ENCODE peak calls at places on chromosome 21, in nine cellular contexts. Q is stomach, N is testis, S is A549, R is GM12891, U is prostate gland, H is uterus, O is ovary, D is tibial nerve. X is an unnamed sample.

GRCh38 chr21:41933259-41934079 is 20.3 kb downstream of the C2CD2 start:
- DNase-seq in U (peak), H (no peak), R (no peak), Q (no peak), D (no peak), O (no peak), S (no peak), N (no peak), X (no peak)

GRCh38 chr21:28884481-28884880 is 108.2 kb downstream of the LTN1 start:
- DNase-seq in O (no peak), S (no peak), Q (no peak), D (no peak), U (no peak), N (no peak), H (no peak), R (no peak), X (no peak)

GRCh38 chr21:25370311-25370744 is 237.0 kb downstream of the MRPL39 start:
- DNase-seq in O (no peak), R (no peak), H (no peak), N (no peak), U (no peak), Q (no peak), S (no peak), D (no peak), X (no peak)

GRCh38 chr21:26846036-26846931 is 1.1 kb upstream of the ADAMTS1 start:
- DNase-seq in H (peak), Q (peak), O (peak), S (no peak), N (peak), R (no peak), U (peak), D (peak), X (peak)

GRCh38 chr21:38506606-38507331 is 8.5 kb upstream of the ERG start:
- DNase-seq in S (no peak), R (no peak), D (no peak), U (no peak), O (no peak), Q (no peak), H (no peak), N (no peak), X (no peak)

GRCh38 chr21:41677671-41678015 is 89.2 kb downstream of the RIPK4 start:
- DNase-seq in N (no peak), U (no peak), H (no peak), S (no peak), Q (no peak), D (no peak), O (no peak), R (no peak), X (peak)

GRCh38 chr21:23316190-23316589 is 2291.1 kb downstream of the MRPL39 start:
- DNase-seq in R (no peak), D (no peak), N (no peak), Q (no peak), U (no peak), H (no peak), O (no peak), S (no peak), X (no peak)

GRCh38 chr21:9767592-9768375 is 753.6 kb upstream of the TPTE start:
- DNase-seq in U (no peak), O (no peak), S (no peak), N (peak), R (no peak), D (no peak), H (no peak), Q (no peak), X (no peak)

GRCh38 chr21:16420086-16420724 is 690.4 kb downstream of the USP25 start:
- DNase-seq in S (no peak), D (peak), U (peak), O (peak), N (peak), Q (peak), H (peak), R (no peak), X (no peak)

GRCh38 chr21:41552254-41552653 is 44.3 kb upstream of the TMPRSS2 start:
- DNase-seq in Q (no peak), D (no peak), R (no peak), N (no peak), U (no peak), O (no peak), H (no peak), S (no peak), X (no peak)

GRCh38 chr21:42747267-42747701 is 93.9 kb downstream of the PDE9A start:
- DNase-seq in U (no peak), Q (no peak), H (no peak), N (no peak), S (no peak), D (no peak), R (no peak), O (no peak), X (no peak)

GRCh38 chr21:21146587-21147373 is 148.6 kb downstream of the NCAM2 start:
- DNase-seq in R (no peak), H (no peak), O (no peak), U (no peak), N (peak), D (no peak), Q (no peak), S (no peak), X (no peak)

GRCh38 chr21:28538987-28539622 is 453.6 kb downstream of the LTN1 start:
- DNase-seq in R (no peak), Q (no peak), N (no peak), U (no peak), S (no peak), D (no peak), H (no peak), O (no peak), X (no peak)

GRCh38 chr21:17738171-17738953 is 80.8 kb downstream of the C21orf91 start:
- DNase-seq in U (peak), O (no peak), S (no peak), Q (peak), R (no peak), D (no peak), H (no peak), N (no peak), X (no peak)

GRCh38 chr21:38662224-38662568 is 143.5 kb upstream of the ETS2 start:
- DNase-seq in S (no peak), O (no peak), R (no peak), U (no peak), N (no peak), H (no peak), Q (no peak), D (no peak), X (no peak)

GRCh38 chr21:25689226-25689625 is 45.5 kb downstream of the ATP5PF start:
- DNase-seq in N (no peak), O (no peak), S (no peak), R (no peak), Q (no peak), U (no peak), H (no peak), D (no peak), X (no peak)

GRCh38 chr21:38609580-38609979 is 111.3 kb upstream of the ERG start:
- DNase-seq in S (no peak), Q (no peak), R (no peak), O (no peak), N (no peak), U (no peak), D (no peak), H (no peak), X (no peak)

GRCh38 chr21:42125571-42126544 is 54.7 kb downstream of the UMODL1 start:
- DNase-seq in U (no peak), R (no peak), D (no peak), S (no peak), H (no peak), N (no peak), Q (no peak), O (no peak), X (no peak)

GRCh38 chr21:42865361-42866160 is 13.8 kb downstream of the WDR4 start:
- DNase-seq in Q (no peak), D (no peak), R (no peak), H (no peak), N (peak), S (no peak), U (no peak), O (peak), X (no peak)

GRCh38 chr21:25487046-25487594 is 120.2 kb downstream of the MRPL39 start:
- DNase-seq in U (no peak), N (no peak), O (no peak), D (no peak), S (no peak), R (no peak), H (no peak), Q (no peak), X (no peak)

GRCh38 chr21:38847556-38847955 is 41.8 kb downstream of the ETS2 start:
- DNase-seq in U (no peak), Q (no peak), D (no peak), S (no peak), R (no peak), N (no peak), O (no peak), H (no peak), X (no peak)

GRCh38 chr21:39451332-39452206 is at the start of gene SH3BGR:
- DNase-seq in U (peak), S (no peak), H (peak), Q (no peak), O (no peak), R (no peak), D (peak), N (peak), X (no peak)

GRCh38 chr21:42688226-42688840 is 34.9 kb downstream of the PDE9A start:
- DNase-seq in D (no peak), S (no peak), N (no peak), Q (no peak), R (no peak), H (no peak), U (no peak), O (no peak), X (no peak)

GRCh38 chr21:18545908-18546307 is 142.3 kb upstream of the TMPRSS15 start:
- DNase-seq in U (no peak), H (no peak), Q (no peak), O (no peak), S (no peak), D (no peak), N (no peak), R (no peak), X (no peak)

GRCh38 chr21:38284221-38284620 is 27.4 kb downstream of the KCNJ15 start:
- DNase-seq in O (no peak), R (no peak), U (no peak), D (no peak), S (no peak), H (no peak), N (no peak), Q (no peak), X (no peak)

GRCh38 chr21:29343517-29343916 is 44.8 kb downstream of the BACH1 start:
- DNase-seq in O (no peak), H (no peak), D (no peak), Q (no peak), N (no peak), S (no peak), U (no peak), R (no peak), X (no peak)

GRCh38 chr21:15682977-15683376 is 46.8 kb upstream of the USP25 start:
- DNase-seq in O (no peak), N (no peak), U (no peak), D (no peak), Q (no peak), R (no peak), H (no peak), S (no peak), X (no peak)

GRCh38 chr21:15159382-15160020 is 94.7 kb upstream of the NRIP1 start:
- DNase-seq in Q (no peak), R (no peak), H (no peak), U (no peak), N (no peak), S (no peak), O (no peak), D (no peak), X (no peak)

GRCh38 chr21:16608209-16608830 is 878.5 kb downstream of the USP25 start:
- DNase-seq in U (no peak), N (no peak), Q (no peak), D (no peak), S (no peak), R (no peak), O (no peak), H (no peak), X (no peak)

GRCh38 chr21:39221282-39221996 is 38.2 kb upstream of the PSMG1 start:
- DNase-seq in S (no peak), D (no peak), R (no peak), Q (no peak), U (no peak), H (no peak), N (no peak), O (no peak), X (no peak)

GRCh38 chr21:23874271-23874670 is 1733.0 kb downstream of the MRPL39 start:
- DNase-seq in U (no peak), N (no peak), Q (no peak), H (no peak), O (no peak), D (no peak), R (no peak), S (no peak), X (no peak)

GRCh38 chr21:14115646-14116045 is 95.1 kb downstream of the LIPI start:
- DNase-seq in O (no peak), D (no peak), S (no peak), U (no peak), H (no peak), N (no peak), Q (no peak), R (no peak), X (no peak)

GRCh38 chr21:22842875-22843274 is 1844.7 kb downstream of the NCAM2 start:
- DNase-seq in H (no peak), R (no peak), N (no peak), S (no peak), U (no peak), Q (no peak), D (no peak), O (no peak), X (no peak)

GRCh38 chr21:42393443-42393950 is 2.4 kb downstream of the TMPRSS3 start:
- DNase-seq in R (no peak), Q (no peak), O (no peak), H (no peak), S (no peak), N (no peak), U (no peak), D (no peak), X (no peak)

GRCh38 chr21:42310411-42311001 is 4.7 kb downstream of the TFF3 start:
- DNase-seq in U (no peak), O (no peak), S (no peak), Q (no peak), N (no peak), H (no peak), R (no peak), D (no peak), X (peak)

GRCh38 chr21:27700974-27701614 is 734.2 kb upstream of the ADAMTS5 start:
- DNase-seq in U (peak), S (peak), O (peak), D (peak), R (peak), N (peak), Q (peak), H (peak), X (peak)

GRCh38 chr21:42366292-42367010 is at the start of gene TFF1:
- DNase-seq in R (no peak), O (no peak), D (no peak), Q (peak), S (peak), H (no peak), U (peak), N (no peak), X (no peak)

GRCh38 chr21:27359141-27359540 is 392.3 kb upstream of the ADAMTS5 start:
- DNase-seq in R (no peak), U (no peak), Q (no peak), H (no peak), N (no peak), O (no peak), D (no peak), S (no peak), X (no peak)

DNA sequence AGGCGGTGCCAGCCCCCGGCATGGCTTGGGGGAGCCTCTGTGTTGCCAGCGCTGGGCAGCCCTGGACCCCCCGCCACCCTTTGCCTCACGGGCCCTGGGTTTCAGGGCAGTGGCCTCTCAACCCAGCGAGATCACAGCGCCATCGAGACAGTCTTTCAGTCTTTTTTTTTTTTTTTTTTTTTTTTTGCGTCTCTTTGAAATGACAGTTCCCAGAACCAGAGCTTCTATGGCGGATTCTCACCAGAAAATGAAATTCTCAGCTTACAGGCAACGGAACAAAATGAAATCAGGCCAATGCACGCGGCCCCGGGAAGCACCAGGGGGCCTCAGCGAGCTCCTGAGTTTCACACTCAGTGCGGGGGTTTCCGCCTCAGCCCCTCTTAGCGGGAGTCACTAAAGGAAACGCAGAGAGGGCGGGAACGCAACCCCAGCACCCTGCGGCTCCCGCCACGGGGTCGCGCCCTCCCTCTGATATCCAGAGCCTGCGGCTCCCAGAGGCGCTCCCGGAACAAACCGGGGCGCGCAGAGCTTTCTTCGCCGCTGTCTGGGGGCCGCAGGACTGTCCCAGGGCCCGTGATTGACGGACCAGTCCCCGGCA is 8.0 kb upstream of the COL6A1 start:
- DNase-seq in N (peak), H (peak), Q (peak), D (peak), O (peak), U (peak), S (peak), R (peak), X (peak)
- TF ChIP-seq POLR2A in N (no peak), H (peak), Q (no peak), D (no peak), O (peak), U (no peak), S (no peak), R (no peak), X (no peak)

GRCh38 chr21:37074546-37074945 is 1.5 kb downstream of the TTC3 start:
- DNase-seq in H (no peak), O (no peak), U (no peak), D (no peak), R (no peak), S (no peak), N (no peak), Q (no peak), X (no peak)

GRCh38 chr21:37072239-37072987 is 458 bp downstream of the PIGP start:
- DNase-seq in O (peak), H (peak), R (peak), D (peak), S (peak), U (peak), N (peak), Q (peak), X (peak)

GRCh38 chr21:37074195-37074510 is 1.1 kb downstream of the TTC3 start:
- DNase-seq in R (no peak), O (no peak), S (no peak), D (no peak), U (no peak), N (peak), H (no peak), Q (no peak), X (no peak)

GRCh38 chr21:37072988-37073416 is at the start of the genes PIGP and TTC3:
- DNase-seq in Q (peak), H (peak), R (peak), U (peak), N (peak), O (peak), D (peak), S (peak), X (peak)

DNA sequence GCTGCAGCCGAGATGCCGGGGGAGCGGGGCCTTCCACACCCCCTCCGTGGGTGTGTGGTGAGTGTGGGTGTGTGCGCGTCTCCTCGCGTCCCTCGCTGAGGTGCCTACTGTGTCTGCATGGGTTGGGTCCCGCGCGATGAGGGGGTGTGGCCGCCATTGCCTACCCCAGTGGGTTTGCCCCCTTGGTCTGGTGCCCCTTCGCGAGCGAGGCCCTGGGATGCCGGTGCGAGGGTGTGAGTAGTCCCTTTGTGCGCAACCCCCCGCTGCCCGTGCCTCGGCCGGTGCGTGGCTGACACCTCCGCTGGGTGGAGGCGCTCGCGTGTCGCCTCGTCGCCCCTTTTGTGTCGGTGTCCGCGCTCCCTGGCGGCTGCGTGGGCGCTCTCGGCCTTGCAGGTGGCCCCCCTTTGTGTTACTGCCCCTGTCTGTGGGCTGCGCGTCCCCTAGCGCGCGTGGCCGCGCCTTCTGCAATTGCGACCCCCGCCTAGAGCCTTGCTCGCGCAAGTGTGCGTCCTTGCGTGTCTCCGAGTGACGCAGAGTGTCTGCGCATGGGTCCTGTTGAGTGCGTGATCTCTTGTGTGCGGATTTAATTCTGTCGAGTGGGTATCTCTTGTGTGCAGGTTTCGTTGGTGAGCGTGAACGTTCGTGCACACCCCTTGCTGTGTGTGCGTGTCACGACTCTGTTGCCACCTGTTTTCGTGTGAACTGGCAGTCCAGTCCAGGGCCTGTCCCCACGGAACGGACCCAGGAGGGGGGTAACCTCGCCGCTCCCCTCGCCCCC is 552 bp downstream of the TTC3 start:
- DNase-seq in S (no peak), H (no peak), U (peak), R (peak), N (peak), O (peak), D (no peak), Q (peak), X (peak)
- TF ChIP-seq POLR2A in S (no peak), H (no peak), U (peak), R (peak), N (no peak), O (no peak), D (no peak), Q (no peak), X (no peak)

DNA sequence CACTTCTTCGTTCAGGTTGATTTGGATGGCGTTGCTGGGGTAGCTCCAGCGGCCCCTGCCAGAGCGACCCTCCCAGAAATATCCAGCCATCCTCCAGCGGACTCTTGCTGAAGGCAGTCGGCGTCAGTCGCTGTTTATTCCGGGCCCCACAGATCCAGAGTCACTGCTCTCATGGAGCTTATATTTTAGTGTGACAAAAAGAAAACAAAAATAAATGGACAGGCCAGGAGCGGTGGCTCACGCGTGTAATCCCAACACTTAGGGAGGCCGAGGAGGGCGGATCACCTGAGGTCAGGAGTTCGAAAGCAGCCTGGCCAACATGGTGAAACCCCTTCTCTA is 791 bp upstream of the CFAP298 start:
- DNase-seq in N (no peak), D (no peak), Q (no peak), O (no peak), S (peak), R (no peak), H (no peak), U (no peak), X (no peak)
- TF ChIP-seq POLR2A in N (no peak), D (no peak), Q (no peak), O (no peak), S (no peak), R (no peak), H (no peak), U (no peak), X (no peak)

GRCh38 chr21:34536820-34537219 is 24.8 kb upstream of the KCNE1 start:
- DNase-seq in H (no peak), N (no peak), S (no peak), R (no peak), O (no peak), D (no peak), U (no peak), Q (no peak), X (no peak)

GRCh38 chr21:34534522-34534921 is 22.5 kb upstream of the KCNE1 start:
- DNase-seq in R (no peak), N (no peak), D (no peak), O (no peak), U (no peak), S (no peak), H (no peak), Q (no peak), X (no peak)

GRCh38 chr21:34535886-34536285 is 23.9 kb upstream of the KCNE1 start:
- DNase-seq in Q (no peak), D (no peak), O (no peak), U (no peak), S (no peak), R (no peak), H (no peak), N (no peak), X (no peak)

GRCh38 chr21:34537838-34538237 is 25.8 kb upstream of the KCNE1 start:
- DNase-seq in H (no peak), S (no peak), R (no peak), N (no peak), Q (no peak), O (no peak), D (no peak), U (no peak), X (no peak)

GRCh38 chr21:34536311-34536710 is 24.3 kb upstream of the KCNE1 start:
- DNase-seq in U (no peak), R (no peak), O (no peak), D (no peak), N (no peak), Q (no peak), S (no peak), H (no peak), X (no peak)
- TF ChIP-seq POLR2A in U (no peak), R (no peak), O (no peak), D (no peak), N (no peak), Q (no peak), S (no peak), H (no peak), X (no peak)

X was measured in lower leg skin.